ENCODE peak calls at places on chromosomes 7 and 10, in six cellular contexts. One of them, this sample, is unnamed.
A peak's percentile ranks its signal among the peaks of the same experiment; 100 is the strongest.

GRCh38 chr7:134154581-134155130 is 27.5 kb downstream of the LRGUK start:
- DNase-seq in fibroblast of lung: peak; percentile 23
- DNase-seq in neural progenitor cell: no peak
- DNase-seq in GM23338: no peak
- DNase-seq in MM.1S: no peak
- DNase-seq in IMR-90: no peak
- DNase-seq in this sample: no peak

GRCh38 chr10:133270773-133271297 is 5.8 kb downstream of the ADAM8 start:
- DNase-seq in IMR-90: no peak
- DNase-seq in neural progenitor cell: no peak
- DNase-seq in MM.1S: no peak
- DNase-seq in fibroblast of lung: no peak
- DNase-seq in GM23338: no peak
- DNase-seq in this sample: no peak

GRCh38 chr10:43199088-43199683 is 60.9 kb downstream of the CSGALNACT2 start:
- DNase-seq in GM23338: no peak
- DNase-seq in IMR-90: no peak
- DNase-seq in fibroblast of lung: no peak
- DNase-seq in neural progenitor cell: no peak
- DNase-seq in MM.1S: no peak
- DNase-seq in this sample: no peak

GRCh38 chr7:40826419-40827216 is 691.8 kb downstream of the SUGCT start:
- DNase-seq in neural progenitor cell: peak; percentile 42
- DNase-seq in MM.1S: no peak
- DNase-seq in IMR-90: peak; percentile 73
- DNase-seq in GM23338: peak; percentile 49
- DNase-seq in fibroblast of lung: peak; percentile 64
- DNase-seq in this sample: no peak

GRCh38 chr7:135390829-135391228 is 119.1 kb downstream of the CNOT4 start:
- DNase-seq in GM23338: no peak
- DNase-seq in fibroblast of lung: no peak
- DNase-seq in neural progenitor cell: no peak
- DNase-seq in IMR-90: no peak
- DNase-seq in MM.1S: peak; percentile 56
- DNase-seq in this sample: no peak

GRCh38 chr10:132184816-132185593 is 1.7 kb upstream of the DPYSL4 start:
- DNase-seq in neural progenitor cell: no peak
- DNase-seq in GM23338: peak; percentile 33
- DNase-seq in fibroblast of lung: no peak
- DNase-seq in IMR-90: no peak
- DNase-seq in MM.1S: no peak
- DNase-seq in this sample: no peak

GRCh38 chr7:128879939-128880746 is 17.5 kb downstream of the ATP6V1F start:
- DNase-seq in GM23338: peak; percentile 89
- DNase-seq in IMR-90: peak; percentile 58
- DNase-seq in MM.1S: no peak
- DNase-seq in neural progenitor cell: peak; percentile 90
- DNase-seq in fibroblast of lung: peak; percentile 48
- DNase-seq in this sample: no peak

GRCh38 chr7:45698527-45699309 is 124.5 kb downstream of the ADCY1 start:
- DNase-seq in IMR-90: no peak
- DNase-seq in MM.1S: no peak
- DNase-seq in neural progenitor cell: no peak
- DNase-seq in GM23338: no peak
- DNase-seq in fibroblast of lung: no peak
- DNase-seq in this sample: no peak

GRCh38 chr7:26060713-26061339 is 91.2 kb upstream of the NFE2L3 start:
- DNase-seq in GM23338: no peak
- DNase-seq in fibroblast of lung: no peak
- DNase-seq in neural progenitor cell: no peak
- DNase-seq in IMR-90: no peak
- DNase-seq in MM.1S: no peak
- DNase-seq in this sample: no peak

GRCh38 chr10:26437637-26438461 is at the start of gene APBB1IP:
- DNase-seq in IMR-90: no peak
- DNase-seq in fibroblast of lung: peak; percentile 22
- DNase-seq in MM.1S: peak; percentile 75
- DNase-seq in neural progenitor cell: peak; percentile 24
- DNase-seq in GM23338: peak; percentile 71
- DNase-seq in this sample: peak; percentile 94

GRCh38 chr7:3861371-3861770 is 560.3 kb downstream of the SDK1 start:
- DNase-seq in IMR-90: peak; percentile 18
- DNase-seq in GM23338: no peak
- DNase-seq in neural progenitor cell: no peak
- DNase-seq in fibroblast of lung: peak; percentile 14
- DNase-seq in MM.1S: no peak
- DNase-seq in this sample: no peak

GRCh38 chr7:140754506-140754905 is 58.0 kb downstream of the NDUFB2 start:
- DNase-seq in GM23338: no peak
- DNase-seq in fibroblast of lung: peak; percentile 3
- DNase-seq in neural progenitor cell: no peak
- DNase-seq in IMR-90: no peak
- DNase-seq in MM.1S: no peak
- DNase-seq in this sample: no peak

GRCh38 chr7:128161466-128162125 is 79.5 kb upstream of the LEP start:
- DNase-seq in IMR-90: no peak
- DNase-seq in neural progenitor cell: no peak
- DNase-seq in MM.1S: no peak
- DNase-seq in fibroblast of lung: peak; percentile 64
- DNase-seq in GM23338: no peak
- DNase-seq in this sample: no peak

GRCh38 chr10:31304261-31304970 is 14.6 kb upstream of the ZEB1 start:
- DNase-seq in MM.1S: no peak
- DNase-seq in IMR-90: peak; percentile 56
- DNase-seq in fibroblast of lung: peak; percentile 19
- DNase-seq in GM23338: no peak
- DNase-seq in neural progenitor cell: no peak
- DNase-seq in this sample: no peak

GRCh38 chr7:99392659-99393362 is 15.6 kb downstream of the PDAP1 start:
- DNase-seq in fibroblast of lung: peak; percentile 58
- DNase-seq in IMR-90: no peak
- DNase-seq in GM23338: peak; percentile 93
- DNase-seq in MM.1S: peak; percentile 83
- DNase-seq in neural progenitor cell: peak; percentile 90
- DNase-seq in this sample: peak; percentile 66

GRCh38 chr7:72924748-72925545 is at the start of gene POM121:
- DNase-seq in GM23338: peak; percentile 91
- DNase-seq in IMR-90: peak; percentile 86
- DNase-seq in neural progenitor cell: peak; percentile 95
- DNase-seq in MM.1S: peak; percentile 90
- DNase-seq in fibroblast of lung: peak; percentile 85
- DNase-seq in this sample: peak; percentile 90

GRCh38 chr7:78221961-78222751 is 423.6 kb downstream of the PHTF2 start:
- DNase-seq in GM23338: no peak
- DNase-seq in MM.1S: no peak
- DNase-seq in IMR-90: peak; percentile 78
- DNase-seq in neural progenitor cell: no peak
- DNase-seq in fibroblast of lung: peak; percentile 49
- DNase-seq in this sample: peak; percentile 48

GRCh38 chr7:73728551-73728950 is 9.1 kb upstream of the STX1A start:
- DNase-seq in neural progenitor cell: no peak
- DNase-seq in IMR-90: no peak
- DNase-seq in fibroblast of lung: no peak
- DNase-seq in MM.1S: no peak
- DNase-seq in GM23338: no peak
- DNase-seq in this sample: no peak

GRCh38 chr10:1156616-1156886 is 100.4 kb downstream of the WDR37 start:
- DNase-seq in IMR-90: no peak
- DNase-seq in MM.1S: no peak
- DNase-seq in neural progenitor cell: no peak
- DNase-seq in fibroblast of lung: no peak
- DNase-seq in GM23338: no peak
- DNase-seq in this sample: no peak

DNA sequence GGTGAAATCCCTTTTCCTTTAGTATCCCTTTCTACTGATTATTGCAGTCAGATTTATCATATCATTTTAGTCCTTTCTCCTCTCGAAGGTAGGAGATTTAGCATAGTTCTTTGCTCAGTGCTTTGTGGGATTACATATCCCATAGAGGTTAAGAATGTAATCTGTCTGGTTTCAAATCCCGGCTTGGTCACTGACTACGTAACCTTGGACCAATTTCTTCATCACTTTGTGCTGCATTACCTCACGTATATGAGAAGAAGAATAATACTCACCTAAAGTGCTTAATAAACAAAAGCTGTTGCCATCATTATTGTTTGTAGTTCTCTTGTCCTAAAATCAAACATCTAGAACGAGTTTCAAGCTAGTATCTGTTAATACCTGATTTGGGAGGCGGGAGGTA is 74.0 kb downstream of the KMT2E start:
- DNase-seq in IMR-90: no peak
- DNase-seq in GM23338: no peak
- DNase-seq in MM.1S: no peak
- DNase-seq in neural progenitor cell: no peak
- DNase-seq in fibroblast of lung: no peak
- DNase-seq in this sample: no peak
- H3K4me3 ChIP-seq in IMR-90: no peak overlapping the region
- H3K4me3 ChIP-seq in GM23338: no peak overlapping the region
- H3K4me3 ChIP-seq in MM.1S: no peak overlapping the region
- H3K4me3 ChIP-seq in neural progenitor cell: no peak overlapping the region
- H3K4me3 ChIP-seq in fibroblast of lung: no peak overlapping the region
- H3K4me3 ChIP-seq in this sample: no peak overlapping the region

GRCh38 chr10:93181249-93181928 is 107.7 kb downstream of the CYP26A1 start:
- DNase-seq in IMR-90: no peak
- DNase-seq in MM.1S: no peak
- DNase-seq in GM23338: no peak
- DNase-seq in neural progenitor cell: no peak
- DNase-seq in fibroblast of lung: peak; percentile 5
- DNase-seq in this sample: no peak
- H4K20me1 ChIP-seq in IMR-90: no peaks in the 10 kb centered on the region
- H4K20me1 ChIP-seq in MM.1S: no peaks in the 10 kb centered on the region
- H4K20me1 ChIP-seq in GM23338: no peaks in the 10 kb centered on the region
- H4K20me1 ChIP-seq in neural progenitor cell: no peaks in the 10 kb centered on the region
- H4K20me1 ChIP-seq in fibroblast of lung: no peaks in the 10 kb centered on the region
- H4K20me1 ChIP-seq in this sample: no peaks in the 10 kb centered on the region

GRCh38 chr7:100887955-100888481 is 1.5 kb downstream of the UFSP1 start:
- DNase-seq in IMR-90: no peak
- DNase-seq in MM.1S: no peak
- DNase-seq in neural progenitor cell: no peak
- DNase-seq in fibroblast of lung: no peak
- DNase-seq in GM23338: no peak
- DNase-seq in this sample: no peak

GRCh38 chr7:100890640-100891521 is 1.4 kb upstream of the UFSP1 start:
- DNase-seq in fibroblast of lung: no peak
- DNase-seq in IMR-90: no peak
- DNase-seq in neural progenitor cell: peak; percentile 45
- DNase-seq in MM.1S: no peak
- DNase-seq in GM23338: peak; percentile 67
- DNase-seq in this sample: no peak

GRCh38 chr7:100888529-100888987 is 957 bp downstream of the UFSP1 start:
- DNase-seq in IMR-90: no peak
- DNase-seq in fibroblast of lung: no peak
- DNase-seq in GM23338: no peak
- DNase-seq in MM.1S: no peak
- DNase-seq in neural progenitor cell: no peak
- DNase-seq in this sample: no peak

GRCh38 chr7:100889761-100890639 is 485 bp upstream of the UFSP1 start:
- DNase-seq in IMR-90: peak; percentile 90
- DNase-seq in neural progenitor cell: peak; percentile 97
- DNase-seq in MM.1S: peak; percentile 92
- DNase-seq in fibroblast of lung: peak; percentile 86
- DNase-seq in GM23338: peak; percentile 95
- DNase-seq in this sample: peak; percentile 94

DNA sequence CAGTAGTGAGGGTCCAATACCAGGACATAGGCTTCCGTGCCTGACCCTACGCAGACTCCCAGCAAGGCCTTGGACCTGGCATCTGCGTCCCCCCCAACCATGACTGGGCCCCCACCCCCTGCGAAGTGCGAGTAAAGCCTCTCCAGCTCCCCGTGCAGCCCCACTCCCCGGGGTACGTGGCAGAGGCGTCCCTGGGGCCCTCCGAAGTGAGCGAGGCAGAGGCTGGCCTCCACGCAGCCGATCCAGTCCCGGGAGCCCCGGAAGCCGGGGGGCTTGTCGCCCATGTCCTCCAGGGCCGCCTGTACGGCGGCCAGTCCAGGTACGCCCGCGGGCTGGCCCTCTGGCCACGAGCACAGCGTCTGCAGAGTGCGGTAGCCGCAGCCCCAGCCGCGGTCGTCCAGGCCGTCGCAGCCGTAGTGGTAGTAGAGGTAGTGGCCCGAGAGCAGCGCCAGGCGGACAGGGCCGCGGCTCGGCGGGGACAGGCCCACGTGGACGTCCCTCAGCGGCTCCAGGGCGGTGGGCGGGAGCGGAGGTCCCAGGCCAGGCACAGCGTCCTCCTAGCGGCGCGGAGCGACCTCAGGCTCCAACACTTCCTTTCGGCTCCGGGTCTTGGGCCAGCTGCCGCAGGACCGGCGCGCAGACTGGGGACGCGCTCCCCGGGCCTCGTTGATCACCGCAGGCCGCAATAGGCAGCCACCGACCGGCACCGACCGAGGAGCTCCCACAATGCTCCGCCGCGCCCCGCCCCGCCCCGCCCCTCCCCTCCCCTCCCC is at the start of gene UFSP1:
- DNase-seq in IMR-90: no peak
- DNase-seq in neural progenitor cell: no peak
- DNase-seq in fibroblast of lung: no peak
- DNase-seq in GM23338: no peak
- DNase-seq in MM.1S: no peak
- DNase-seq in this sample: no peak
- H3K4me3 ChIP-seq in IMR-90: peak within 1 kb of the TSS; percentile 83
- H3K4me3 ChIP-seq in neural progenitor cell: peak within 1 kb of the TSS; percentile 69
- H3K4me3 ChIP-seq in fibroblast of lung: peak within 1 kb of the TSS; percentile 62
- H3K4me3 ChIP-seq in GM23338: peak within 1 kb of the TSS; percentile 90
- H3K4me3 ChIP-seq in MM.1S: peak within 1 kb of the TSS; percentile 82
- H3K4me3 ChIP-seq in this sample: peak within 1 kb of the TSS; percentile 74

DNA sequence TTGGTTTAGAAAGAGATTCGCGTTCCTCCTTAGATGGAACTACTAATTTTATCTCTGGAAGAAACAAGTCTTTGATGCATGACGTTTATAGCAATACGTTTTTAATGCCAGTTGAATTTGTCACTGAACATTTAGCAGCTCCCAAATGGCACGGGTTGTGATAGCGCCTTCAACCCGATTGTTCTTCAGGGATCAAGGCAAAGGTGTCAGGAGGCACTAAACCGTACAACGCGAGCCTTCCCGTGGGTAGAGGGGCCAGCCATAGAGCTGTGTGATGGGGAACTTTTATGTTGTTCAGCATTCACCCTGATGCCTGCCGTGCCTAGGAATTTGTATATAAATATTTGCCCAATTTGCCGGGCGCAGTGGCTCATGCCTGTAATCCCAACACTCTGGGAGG is 3.4 kb downstream of the GET4 start:
- DNase-seq in IMR-90: no peak
- DNase-seq in fibroblast of lung: no peak
- DNase-seq in neural progenitor cell: no peak
- DNase-seq in GM23338: no peak
- DNase-seq in MM.1S: no peak
- DNase-seq in this sample: no peak
- H4K20me1 ChIP-seq in IMR-90: peaks cover 50% of the 10 kb centered on the region
- H4K20me1 ChIP-seq in fibroblast of lung: no peaks in the 10 kb centered on the region
- H4K20me1 ChIP-seq in neural progenitor cell: peaks cover 70% of the 10 kb centered on the region
- H4K20me1 ChIP-seq in GM23338: peaks cover 45% of the 10 kb centered on the region
- H4K20me1 ChIP-seq in MM.1S: no peaks in the 10 kb centered on the region
- H4K20me1 ChIP-seq in this sample: peaks cover 13% of the 10 kb centered on the region

DNA sequence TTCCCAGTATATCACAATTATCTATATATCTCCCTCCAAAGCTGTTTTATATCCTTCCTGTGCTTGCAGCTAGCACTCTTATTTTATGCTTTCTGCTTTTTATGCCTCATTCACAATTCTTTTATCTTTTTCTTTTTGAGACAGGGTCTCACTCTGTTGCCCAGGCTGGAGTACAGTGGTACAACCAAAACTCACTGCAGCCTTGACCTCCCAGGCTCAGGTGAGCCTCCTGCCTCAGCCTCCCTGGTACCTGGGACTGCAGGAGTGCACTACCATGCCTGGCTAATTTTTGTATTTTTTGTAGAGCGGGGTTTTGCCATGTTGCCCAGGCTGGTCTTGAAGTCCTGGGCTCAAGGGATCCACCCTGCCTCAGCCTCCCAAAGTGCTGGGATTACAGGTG is 5.7 kb downstream of the C7orf25 start:
- DNase-seq in GM23338: no peak
- DNase-seq in MM.1S: no peak
- DNase-seq in IMR-90: no peak
- DNase-seq in neural progenitor cell: no peak
- DNase-seq in fibroblast of lung: no peak
- DNase-seq in this sample: no peak
- H3K4me3 ChIP-seq in GM23338: no peak overlapping the region
- H3K4me3 ChIP-seq in MM.1S: no peak overlapping the region
- H3K4me3 ChIP-seq in IMR-90: no peak overlapping the region
- H3K4me3 ChIP-seq in neural progenitor cell: no peak overlapping the region
- H3K4me3 ChIP-seq in fibroblast of lung: no peak overlapping the region
- H3K4me3 ChIP-seq in this sample: no peak overlapping the region